ENCODE peak calls at places on chromosomes 1 and 21, in nine cellular contexts. S is heart left ventricle, F is IMR-90, I is A549, Q is spleen, O is adrenal gland, N is esophagus squamous epithelium, Y is prostate gland, U is right lobe of liver. T is an unnamed sample.

GRCh38 chr1:185533596-185533995 is 200.6 kb upstream of the HMCN1 start:
- DNase-seq in O (peak; percentile 9), Y (no peak), I (no peak), Q (no peak), F (peak; percentile 11), S (no peak), U (no peak), N (no peak), T (no peak)

GRCh38 chr21:39011911-39012310 is 171.3 kb downstream of the PSMG1 start:
- DNase-seq in U (no peak), Q (no peak), O (no peak), N (no peak), S (no peak), F (no peak), I (no peak), Y (no peak), T (no peak)

GRCh38 chr1:22317231-22317919 is 134.3 kb upstream of the ZBTB40 start:
- DNase-seq in U (no peak), Q (no peak), N (no peak), F (no peak), Y (no peak), I (peak; percentile 56), O (no peak), S (no peak), T (no peak)

GRCh38 chr21:26565546-26565945 is 7.5 kb downstream of the CYYR1 start:
- DNase-seq in S (no peak), F (no peak), Y (no peak), I (no peak), O (no peak), Q (no peak), U (no peak), N (no peak), T (no peak)

GRCh38 chr1:84840346-84840745 is 52.7 kb downstream of the LPAR3 start:
- DNase-seq in Y (no peak), O (no peak), S (no peak), Q (no peak), F (peak; percentile 30), I (no peak), U (no peak), N (no peak), T (no peak)

GRCh38 chr1:89540406-89540970 is 15.9 kb downstream of the LRRC8B start:
- DNase-seq in N (no peak), S (no peak), Q (no peak), U (no peak), F (no peak), O (no peak), Y (no peak), I (no peak), T (no peak)

GRCh38 chr1:189206617-189207016 is 1271.0 kb downstream of the BRINP3 start:
- DNase-seq in U (no peak), Y (no peak), F (peak; percentile 50), O (no peak), Q (no peak), S (no peak), I (no peak), N (no peak), T (no peak)

GRCh38 chr1:222095606-222096475 is 354.0 kb upstream of the DUSP10 start:
- DNase-seq in Y (no peak), N (no peak), I (peak; percentile 12), S (no peak), O (peak; percentile 53), Q (no peak), F (no peak), U (no peak), T (no peak)

GRCh38 chr1:155250246-155250632 is 5.0 kb downstream of the ENTREP3 start:
- DNase-seq in O (no peak), U (no peak), Q (no peak), S (no peak), Y (no peak), N (no peak), F (no peak), I (no peak), T (no peak)

GRCh38 chr1:19096036-19096833 is 113.8 kb downstream of the UBR4 start:
- DNase-seq in Y (peak; percentile 77), F (peak; percentile 7), O (peak; percentile 47), Q (no peak), I (peak; percentile 71), N (no peak), S (no peak), U (no peak), T (no peak)

GRCh38 chr1:44808063-44808937 is at the start of gene BTBD19:
- DNase-seq in Y (no peak), N (no peak), U (peak; percentile 89), O (peak; percentile 90), Q (peak; percentile 90), F (peak; percentile 91), I (no peak), S (peak; percentile 92), T (peak; percentile 79)

GRCh38 chr1:35577071-35577998 is 4.2 kb downstream of the TFAP2E start:
- DNase-seq in Q (peak; percentile 95), N (no peak), Y (no peak), O (peak; percentile 47), S (peak; percentile 83), U (no peak), F (no peak), I (no peak), T (no peak)

GRCh38 chr1:167248707-167249642 is 28.3 kb downstream of the POU2F1 start:
- DNase-seq in O (no peak), N (no peak), F (no peak), Y (no peak), S (no peak), U (no peak), I (no peak), Q (no peak), T (no peak)

GRCh38 chr1:21124846-21125245 is 51.9 kb downstream of the EIF4G3 start:
- DNase-seq in Y (no peak), S (no peak), O (no peak), F (peak; percentile 73), Q (no peak), N (no peak), I (no peak), U (no peak), T (no peak)

GRCh38 chr1:226666714-226667113 is 72.4 kb downstream of the ITPKB start:
- DNase-seq in U (no peak), S (no peak), I (no peak), N (no peak), Q (no peak), O (no peak), Y (no peak), F (no peak), T (no peak)

GRCh38 chr1:226664413-226665101 is 74.5 kb downstream of the ITPKB start:
- DNase-seq in S (peak; percentile 74), U (no peak), O (no peak), F (peak; percentile 94), N (no peak), Q (peak; percentile 73), Y (no peak), I (no peak), T (peak; percentile 71)

GRCh38 chr1:226665505-226666163 is 73.4 kb downstream of the ITPKB start:
- DNase-seq in F (no peak), S (peak; percentile 50), Q (peak; percentile 65), I (no peak), N (no peak), Y (no peak), O (no peak), U (no peak), T (no peak)

GRCh38 chr1:226668173-226668560 is 70.9 kb downstream of the ITPKB start:
- DNase-seq in F (no peak), Q (no peak), Y (no peak), S (peak; percentile 28), I (no peak), U (no peak), N (no peak), O (no peak), T (no peak)

GRCh38 chr1:226666164-226666506 is 72.9 kb downstream of the ITPKB start:
- DNase-seq in Y (no peak), I (no peak), N (no peak), U (no peak), S (peak; percentile 46), O (no peak), F (no peak), Q (peak; percentile 61), T (no peak)
- H3K4me3 ChIP-seq in Y (no peak overlapping the region), I (no peak overlapping the region), N (no peak overlapping the region), U (no peak overlapping the region), S (no peak overlapping the region), O (no peak overlapping the region), F (no peak overlapping the region), Q (no peak overlapping the region), T (no peak overlapping the region)

GRCh38 chr1:27100797-27101491 is 54.0 kb downstream of the SLC9A1 start:
- DNase-seq in S (no peak), F (no peak), O (no peak), Q (no peak), U (no peak), N (no peak), Y (no peak), I (no peak), T (no peak)

GRCh38 chr1:27099904-27100796 is 54.8 kb downstream of the SLC9A1 start:
- DNase-seq in I (peak; percentile 48), N (no peak), F (no peak), S (peak; percentile 78), U (no peak), Q (no peak), O (no peak), Y (no peak), T (no peak)

GRCh38 chr1:27098447-27099153 is 56.3 kb downstream of the SLC9A1 start:
- DNase-seq in N (no peak), I (no peak), O (no peak), S (no peak), F (no peak), Q (no peak), Y (no peak), U (no peak), T (no peak)

GRCh38 chr1:27097484-27097917 is 57.4 kb downstream of the SLC9A1 start:
- DNase-seq in O (peak; percentile 83), U (peak; percentile 83), S (peak; percentile 83), F (peak; percentile 66), Y (peak; percentile 74), I (peak; percentile 71), N (no peak), Q (peak; percentile 92), T (peak; percentile 84)

GRCh38 chr1:27099154-27099903 is 55.6 kb downstream of the SLC9A1 start:
- DNase-seq in S (peak; percentile 81), O (peak; percentile 72), N (no peak), F (peak; percentile 83), Y (no peak), I (peak; percentile 49), Q (peak; percentile 77), U (no peak), T (peak; percentile 47)
- TF ChIP-seq POLR2A in S (no peak), O (no peak), N (no peak), F (no peak), Y (no peak), I (no peak), Q (no peak), U (no peak), T (no peak)

DNA sequence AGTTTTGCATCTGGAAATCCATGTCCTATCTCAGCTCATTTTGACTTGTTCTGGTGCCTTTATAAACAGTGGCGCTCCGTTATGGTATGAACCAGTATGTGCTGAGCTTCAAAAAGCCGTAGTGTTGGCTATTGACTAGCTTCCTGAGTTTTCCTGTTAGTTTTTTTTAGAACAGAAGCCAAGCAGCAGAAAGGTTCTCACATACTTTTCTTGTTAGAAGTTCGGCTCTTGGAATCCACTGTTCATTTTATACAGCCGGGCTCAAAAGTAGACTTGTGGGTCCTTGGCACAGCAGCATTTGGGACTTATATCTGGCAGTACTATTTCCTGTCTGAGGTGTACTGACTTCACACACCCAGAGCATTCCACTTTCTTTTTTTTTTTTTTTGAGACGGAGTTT is 63.8 kb downstream of the TBCE start:
- DNase-seq in Y (no peak), O (no peak), U (no peak), S (no peak), F (peak; percentile 56), I (no peak), N (no peak), Q (no peak), T (no peak)
- TF ChIP-seq CTCF in Y (no peak), O (no peak), U (no peak), S (no peak), F (no peak), I (no peak), N (no peak), Q (no peak), T (no peak)

GRCh38 chr21:37005548-37006242 is 807 bp upstream of the RIPPLY3 start:
- DNase-seq in F (no peak), S (no peak), I (no peak), Y (no peak), O (no peak), N (no peak), Q (no peak), U (no peak), T (no peak)
- H3K4me3 ChIP-seq in F (peak overlapping the region; percentile 31), S (peak overlapping the region; percentile 46), I (no peak overlapping the region), Y (peak overlapping the region; percentile 38), O (peak overlapping the region; percentile 6), N (peak overlapping the region; percentile 41), Q (peak overlapping the region; percentile 49), U (peak overlapping the region; percentile 29), T (peak overlapping the region; percentile 32)